ENCODE peak calls at places on chromosomes 13 and 19, in nine cellular contexts. A is endothelial cell of umbilical vein, C is DND-41, J is H9, U is fibroblast of lung, O is PC-3, P is neuronal stem cell, S is mesendoderm, Y is HCT116. Z is an unnamed sample.

GRCh38 chr19:33347300-33347699 is 26.2 kb upstream of the CEBPG start:
- DNase-seq in A (no peak), C (no peak), J (no peak), U (no peak), O (no peak), P (no peak), S (no peak), Y (no peak), Z (no peak)

GRCh38 chr13:23558675-23559536 is 11.3 kb upstream of the TNFRSF19 start:
- DNase-seq in A (peak; percentile 69), C (no peak), J (no peak), U (peak; percentile 92), O (peak; percentile 66), P (no peak), S (peak; percentile 34), Y (peak; percentile 10), Z (no peak)

GRCh38 chr19:19539738-19540703 is 2.0 kb downstream of the CILP2 start:
- DNase-seq in A (no peak), C (no peak), J (peak; percentile 94), U (peak; percentile 71), O (peak; percentile 50), P (no peak), S (peak; percentile 83), Y (peak; percentile 80), Z (no peak)

GRCh38 chr19:40592170-40592569 is 9.0 kb upstream of the LTBP4 start:
- DNase-seq in A (peak; percentile 60), C (no peak), J (peak; percentile 64), U (peak; percentile 60), O (peak; percentile 64), P (no peak), S (peak; percentile 79), Y (no peak), Z (peak; percentile 73)

GRCh38 chr19:6017576-6017975 is 39.6 kb upstream of the RANBP3 start:
- DNase-seq in A (no peak), C (no peak), J (no peak), U (no peak), O (no peak), P (no peak), S (no peak), Y (no peak), Z (no peak)

GRCh38 chr19:53864308-53864836 is 3.3 kb upstream of the MYADM start:
- DNase-seq in A (no peak), C (no peak), J (no peak), U (no peak), O (peak; percentile 80), P (no peak), S (no peak), Y (no peak), Z (no peak)

GRCh38 chr13:112178769-112179168 is 111.8 kb downstream of the SOX1 start:
- DNase-seq in A (no peak), C (no peak), J (no peak), U (no peak), O (no peak), P (no peak), S (no peak), Y (no peak), Z (no peak)

GRCh38 chr13:74068471-74068870 is 65.7 kb downstream of the KLF12 start:
- DNase-seq in A (no peak), C (no peak), J (no peak), U (no peak), O (no peak), P (no peak), S (no peak), Y (no peak), Z (no peak)

GRCh38 chr13:79503473-79504017 is 22.6 kb downstream of the NDFIP2 start:
- DNase-seq in A (no peak), C (no peak), J (no peak), U (no peak), O (no peak), P (no peak), S (no peak), Y (no peak), Z (no peak)

GRCh38 chr13:90919153-90919552 is 428.3 kb upstream of the MIR17HG start:
- DNase-seq in A (no peak), C (no peak), J (no peak), U (no peak), O (no peak), P (no peak), S (peak; percentile 67), Y (no peak), Z (no peak)

GRCh38 chr19:33788676-33789075 is 8.0 kb upstream of the KCTD15 start:
- DNase-seq in A (no peak), C (no peak), J (no peak), U (no peak), O (no peak), P (no peak), S (no peak), Y (no peak), Z (no peak)

GRCh38 chr13:99822820-99823219 is 148.7 kb downstream of the ZIC5 start:
- DNase-seq in A (no peak), C (no peak), J (no peak), U (no peak), O (no peak), P (no peak), S (no peak), Y (no peak), Z (no peak)

GRCh38 chr19:5036733-5037681 is 68.1 kb downstream of the KDM4B start:
- DNase-seq in A (peak; percentile 74), C (no peak), J (no peak), U (peak; percentile 47), O (no peak), P (no peak), S (no peak), Y (no peak), Z (no peak)

GRCh38 chr19:49690656-49691242 is at the start of gene CPT1C:
- DNase-seq in A (peak; percentile 83), C (no peak), J (peak; percentile 93), U (peak; percentile 73), O (peak; percentile 90), P (peak; percentile 91), S (peak; percentile 93), Y (no peak), Z (no peak)

GRCh38 chr19:43848821-43849220 is 21.7 kb downstream of the ZNF283 start:
- DNase-seq in A (no peak), C (no peak), J (no peak), U (no peak), O (no peak), P (no peak), S (no peak), Y (no peak), Z (no peak)

GRCh38 chr19:43847884-43848283 is 20.8 kb downstream of the ZNF283 start:
- DNase-seq in A (no peak), C (no peak), J (no peak), U (no peak), O (no peak), P (no peak), S (peak; percentile 69), Y (no peak), Z (no peak)

GRCh38 chr19:43841990-43842389 is 14.9 kb downstream of the ZNF283 start:
- DNase-seq in A (no peak), C (no peak), J (no peak), U (no peak), O (no peak), P (no peak), S (peak; percentile 16), Y (no peak), Z (no peak)

GRCh38 chr19:43847246-43847645 is 20.1 kb downstream of the ZNF283 start:
- DNase-seq in A (no peak), C (no peak), J (no peak), U (no peak), O (no peak), P (no peak), S (peak; percentile 20), Y (no peak), Z (no peak)
- H3K4me2 ChIP-seq in A (no peak overlapping the region), C (no peak overlapping the region), J (no peak overlapping the region), U (no peak overlapping the region), O (no peak overlapping the region), P (no peak overlapping the region), S (no peak overlapping the region), Y (no peak overlapping the region), Z (no peak overlapping the region)

GRCh38 chr19:46209051-46209450 is 20.5 kb upstream of the IGFL1 start:
- DNase-seq in A (no peak), C (no peak), J (no peak), U (no peak), O (peak; percentile 49), P (no peak), S (no peak), Y (no peak), Z (no peak)
- H3K4me2 ChIP-seq in A (no peak overlapping the region), C (no peak overlapping the region), J (no peak overlapping the region), U (no peak overlapping the region), O (peak overlapping the region; percentile 53), P (no peak overlapping the region), S (no peak overlapping the region), Y (no peak overlapping the region), Z (no peak overlapping the region)

DNA sequence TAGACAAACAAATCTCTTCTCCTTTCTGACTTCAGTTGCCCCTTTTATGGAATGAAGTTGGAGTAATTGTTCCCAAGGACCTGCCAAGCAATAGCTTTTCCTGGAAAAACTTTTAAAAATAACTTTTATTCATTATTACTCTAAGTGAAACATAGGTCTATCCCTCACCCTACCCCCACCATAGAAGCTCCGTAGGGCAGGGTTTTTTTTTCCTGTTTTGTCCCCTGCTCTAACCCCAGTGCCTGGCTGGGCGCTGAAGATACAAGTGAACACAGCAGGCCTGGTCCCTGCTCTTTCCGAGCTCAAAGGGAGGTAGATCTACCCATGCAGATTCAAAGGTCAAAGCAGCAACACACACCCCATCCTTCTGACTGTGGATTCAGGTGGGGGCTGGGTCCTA is 8.7 kb upstream of the GNG8 start:
- DNase-seq in A (no peak), C (no peak), J (no peak), U (no peak), O (no peak), P (no peak), S (no peak), Y (no peak), Z (no peak)
- H3K4me2 ChIP-seq in A (no peak overlapping the region), C (no peak overlapping the region), J (no peak overlapping the region), U (no peak overlapping the region), O (no peak overlapping the region), P (no peak overlapping the region), S (no peak overlapping the region), Y (no peak overlapping the region), Z (no peak overlapping the region)

GRCh38 chr13:92589955-92590354 is 636.7 kb upstream of the GPC6 start:
- DNase-seq in A (no peak), C (no peak), J (no peak), U (no peak), O (no peak), P (no peak), S (no peak), Y (no peak), Z (no peak)

GRCh38 chr13:92591117-92591516 is 635.5 kb upstream of the GPC6 start:
- DNase-seq in A (no peak), C (no peak), J (no peak), U (no peak), O (no peak), P (no peak), S (no peak), Y (no peak), Z (no peak)

GRCh38 chr13:92592757-92593156 is 633.9 kb upstream of the GPC6 start:
- DNase-seq in A (no peak), C (no peak), J (no peak), U (no peak), O (no peak), P (no peak), S (no peak), Y (no peak), Z (no peak)

DNA sequence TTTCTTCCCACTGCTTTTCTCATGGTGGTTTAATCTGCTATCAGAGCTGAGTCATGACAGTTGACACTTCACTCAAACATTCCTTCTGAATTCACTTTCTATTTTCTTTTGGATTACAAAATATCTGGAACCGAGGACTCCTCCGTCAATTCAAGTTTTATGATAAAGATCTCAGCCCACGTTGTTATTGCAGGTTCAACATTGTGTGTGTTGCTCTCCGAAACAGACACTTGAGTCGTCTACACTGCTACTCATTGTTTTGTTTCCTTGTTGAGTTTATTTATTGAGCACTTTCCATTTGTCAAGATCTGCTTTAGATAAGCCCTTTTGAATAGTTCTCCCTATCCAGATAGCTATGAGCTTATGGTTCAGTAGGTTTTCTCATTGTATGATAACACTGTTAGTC is 636.1 kb upstream of the GPC6 start:
- DNase-seq in A (no peak), C (no peak), J (no peak), U (peak; percentile 20), O (peak; percentile 2), P (no peak), S (peak; percentile 16), Y (no peak), Z (no peak)
- H3K4me2 ChIP-seq in A (no peak overlapping the region), C (no peak overlapping the region), J (no peak overlapping the region), U (no peak overlapping the region), O (no peak overlapping the region), P (no peak overlapping the region), S (no peak overlapping the region), Y (no peak overlapping the region), Z (no peak overlapping the region)